ENCODE peak calls at places on chromosomes 1 and 21, in four cellular contexts. One of them, this sample, is unnamed. For H3K27me3, the result is how much of the 10 kb centered on the place peaks cover.

GRCh38 chr1:203777596-203777995 is 12.6 kb downstream of the LAX1 start:
- DNase-seq in Panc1: no peak
- DNase-seq in aorta: no peak
- DNase-seq in uterus: no peak
- DNase-seq in this sample: no peak

GRCh38 chr21:14541840-14542495 is 4.1 kb downstream of the SAMSN1 start:
- DNase-seq in Panc1: no peak
- DNase-seq in aorta: no peak
- DNase-seq in uterus: no peak
- DNase-seq in this sample: no peak

GRCh38 chr1:4778056-4778455 is 123.6 kb downstream of the AJAP1 start:
- DNase-seq in Panc1: peak
- DNase-seq in aorta: no peak
- DNase-seq in uterus: peak
- DNase-seq in this sample: no peak

GRCh38 chr1:169110691-169111447 is 4.4 kb downstream of the ATP1B1 start:
- DNase-seq in Panc1: no peak
- DNase-seq in aorta: peak
- DNase-seq in uterus: no peak
- DNase-seq in this sample: no peak

GRCh38 chr1:117851687-117852086 is 77.7 kb downstream of the GDAP2 start:
- DNase-seq in Panc1: no peak
- DNase-seq in aorta: no peak
- DNase-seq in uterus: no peak
- DNase-seq in this sample: no peak

GRCh38 chr1:90710579-90711536 is 6.2 kb downstream of the BARHL2 start:
- DNase-seq in Panc1: no peak
- DNase-seq in aorta: no peak
- DNase-seq in uterus: no peak
- DNase-seq in this sample: no peak

GRCh38 chr1:145960468-145961108 is 2.8 kb upstream of the LIX1L start:
- DNase-seq in Panc1: no peak
- DNase-seq in aorta: peak
- DNase-seq in uterus: peak
- DNase-seq in this sample: peak

GRCh38 chr1:23400324-23401110 is 24.0 kb downstream of the TCEA3 start:
- DNase-seq in Panc1: no peak
- DNase-seq in aorta: no peak
- DNase-seq in uterus: peak
- DNase-seq in this sample: no peak

GRCh38 chr1:30287976-30288375 is 435.4 kb downstream of the MATN1 start:
- DNase-seq in Panc1: no peak
- DNase-seq in aorta: no peak
- DNase-seq in uterus: no peak
- DNase-seq in this sample: no peak

GRCh38 chr1:197027359-197027758 is 39.7 kb downstream of the F13B start:
- DNase-seq in Panc1: no peak
- DNase-seq in aorta: no peak
- DNase-seq in uterus: no peak
- DNase-seq in this sample: no peak

GRCh38 chr1:232963366-232963765 is 13.0 kb downstream of the NTPCR start:
- DNase-seq in Panc1: no peak
- DNase-seq in aorta: no peak
- DNase-seq in uterus: no peak
- DNase-seq in this sample: no peak

GRCh38 chr1:119622694-119623515 is 25.2 kb downstream of the ZNF697 start:
- DNase-seq in Panc1: no peak
- DNase-seq in aorta: no peak
- DNase-seq in uterus: no peak
- DNase-seq in this sample: no peak

GRCh38 chr1:52602328-52603300 is at the start of gene GPX7:
- DNase-seq in Panc1: no peak
- DNase-seq in aorta: peak
- DNase-seq in uterus: peak
- DNase-seq in this sample: peak

GRCh38 chr1:161009602-161010211 is 11.2 kb downstream of the F11R start:
- DNase-seq in Panc1: no peak
- DNase-seq in aorta: no peak
- DNase-seq in uterus: no peak
- DNase-seq in this sample: no peak

GRCh38 chr1:9242338-9242969 is 7.9 kb downstream of the H6PD start:
- DNase-seq in Panc1: no peak
- DNase-seq in aorta: peak
- DNase-seq in uterus: peak
- DNase-seq in this sample: peak

GRCh38 chr1:95650631-95651030 is 416.6 kb downstream of the RWDD3 start:
- DNase-seq in Panc1: no peak
- DNase-seq in aorta: no peak
- DNase-seq in uterus: no peak
- DNase-seq in this sample: no peak

GRCh38 chr21:43339668-43340067 is 87.3 kb downstream of the SIK1 start:
- DNase-seq in Panc1: no peak
- DNase-seq in aorta: no peak
- DNase-seq in uterus: no peak
- DNase-seq in this sample: no peak

GRCh38 chr1:79131626-79132025 is 125.1 kb upstream of the ADGRL4 start:
- DNase-seq in Panc1: no peak
- DNase-seq in aorta: no peak
- DNase-seq in uterus: no peak
- DNase-seq in this sample: no peak

GRCh38 chr1:10679521-10680220 is 116.8 kb downstream of the CASZ1 start:
- DNase-seq in Panc1: no peak
- DNase-seq in aorta: no peak
- DNase-seq in uterus: no peak
- DNase-seq in this sample: peak

GRCh38 chr1:205172729-205173366 is 38.7 kb downstream of the DSTYK start:
- DNase-seq in Panc1: peak
- DNase-seq in aorta: no peak
- DNase-seq in uterus: no peak
- DNase-seq in this sample: no peak

DNA sequence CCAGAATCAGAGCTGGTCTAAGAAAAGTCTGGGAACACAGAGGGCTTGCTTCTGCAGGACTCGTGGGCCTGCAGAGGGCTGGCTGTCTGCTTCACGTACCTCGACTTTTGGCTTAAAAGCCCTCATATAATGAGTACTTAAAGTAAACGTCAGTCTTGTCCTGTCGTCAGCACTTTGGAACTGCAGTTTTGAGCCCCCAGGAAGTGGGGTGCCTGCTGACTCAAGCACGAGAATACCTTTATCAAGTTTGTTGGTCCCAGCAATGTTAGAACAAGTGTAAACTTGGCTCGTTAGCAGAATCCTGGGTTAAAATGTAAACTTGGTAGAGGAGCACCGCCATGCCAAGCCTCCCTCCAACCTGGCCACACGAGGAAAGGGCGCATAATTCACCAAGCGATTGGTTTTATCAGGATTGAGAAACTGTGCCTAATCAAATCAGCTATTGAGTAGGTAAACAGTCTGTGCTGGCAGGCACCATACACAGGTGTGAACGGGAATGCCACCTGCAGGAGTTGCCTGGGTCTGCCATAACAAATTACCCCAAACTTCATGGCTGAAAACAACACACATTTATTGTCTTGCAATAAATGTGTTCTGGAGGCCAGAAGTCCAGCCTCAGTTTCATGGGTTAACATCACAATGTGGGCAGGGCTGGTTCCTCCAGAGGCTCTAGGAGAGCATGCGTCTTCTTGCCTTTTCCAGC is 45.0 kb upstream of the FHAD1 start:
- DNase-seq in Panc1: no peak
- DNase-seq in aorta: no peak
- DNase-seq in uterus: no peak
- DNase-seq in this sample: no peak
- H3K27me3 ChIP-seq in Panc1: under half
- H3K27me3 ChIP-seq in aorta: under half
- H3K27me3 ChIP-seq in uterus: under half
- H3K27me3 ChIP-seq in this sample: under half

DNA sequence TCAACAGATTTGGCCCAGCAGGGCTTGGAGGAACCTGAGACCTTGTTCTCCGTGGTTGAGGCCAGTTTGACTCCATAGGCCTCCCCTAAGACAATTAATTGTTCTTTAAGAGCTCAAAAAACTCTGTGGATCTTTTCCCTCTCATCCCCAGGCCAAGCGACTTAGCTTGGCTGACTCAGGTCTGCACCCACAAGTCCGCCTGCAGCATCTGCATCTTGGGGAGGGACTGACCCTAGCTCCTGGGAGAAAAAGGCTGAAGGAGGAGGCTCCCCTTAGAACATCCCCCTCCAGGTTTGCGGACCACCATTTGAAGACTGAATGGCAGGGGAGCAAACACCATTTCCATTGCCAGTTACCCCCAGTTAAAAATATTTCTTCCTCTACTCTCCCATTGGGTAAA is 1.5 kb upstream of the HES2 start:
- DNase-seq in Panc1: no peak
- DNase-seq in aorta: no peak
- DNase-seq in uterus: no peak
- DNase-seq in this sample: no peak
- H3K27me3 ChIP-seq in Panc1: under half
- H3K27me3 ChIP-seq in aorta: under half
- H3K27me3 ChIP-seq in uterus: under half
- H3K27me3 ChIP-seq in this sample: under half

DNA sequence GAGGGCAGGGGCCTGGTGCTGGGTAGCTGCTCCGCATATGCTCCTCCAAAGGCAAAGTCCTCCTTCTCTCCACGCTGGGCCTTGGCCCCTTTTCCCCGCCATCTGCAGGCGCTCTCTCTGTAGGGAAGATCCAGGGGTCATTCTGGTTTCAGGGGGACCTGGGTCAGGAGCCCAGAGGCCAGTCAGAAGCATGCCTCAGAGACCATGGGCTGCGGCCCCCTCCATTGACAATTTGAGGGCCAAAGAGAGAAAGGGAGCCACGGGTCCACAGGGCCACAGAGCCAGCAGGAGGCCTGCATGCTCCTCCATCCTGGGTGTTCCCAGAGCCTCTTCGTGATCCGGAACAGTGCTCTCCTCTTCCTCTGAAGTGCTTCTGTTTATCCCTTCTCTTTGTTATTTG is 2.1 kb upstream of the CLDN19 start:
- DNase-seq in Panc1: no peak
- DNase-seq in aorta: no peak
- DNase-seq in uterus: no peak
- DNase-seq in this sample: no peak
- H3K27me3 ChIP-seq in Panc1: under half
- H3K27me3 ChIP-seq in aorta: under half
- H3K27me3 ChIP-seq in uterus: under half
- H3K27me3 ChIP-seq in this sample: under half

DNA sequence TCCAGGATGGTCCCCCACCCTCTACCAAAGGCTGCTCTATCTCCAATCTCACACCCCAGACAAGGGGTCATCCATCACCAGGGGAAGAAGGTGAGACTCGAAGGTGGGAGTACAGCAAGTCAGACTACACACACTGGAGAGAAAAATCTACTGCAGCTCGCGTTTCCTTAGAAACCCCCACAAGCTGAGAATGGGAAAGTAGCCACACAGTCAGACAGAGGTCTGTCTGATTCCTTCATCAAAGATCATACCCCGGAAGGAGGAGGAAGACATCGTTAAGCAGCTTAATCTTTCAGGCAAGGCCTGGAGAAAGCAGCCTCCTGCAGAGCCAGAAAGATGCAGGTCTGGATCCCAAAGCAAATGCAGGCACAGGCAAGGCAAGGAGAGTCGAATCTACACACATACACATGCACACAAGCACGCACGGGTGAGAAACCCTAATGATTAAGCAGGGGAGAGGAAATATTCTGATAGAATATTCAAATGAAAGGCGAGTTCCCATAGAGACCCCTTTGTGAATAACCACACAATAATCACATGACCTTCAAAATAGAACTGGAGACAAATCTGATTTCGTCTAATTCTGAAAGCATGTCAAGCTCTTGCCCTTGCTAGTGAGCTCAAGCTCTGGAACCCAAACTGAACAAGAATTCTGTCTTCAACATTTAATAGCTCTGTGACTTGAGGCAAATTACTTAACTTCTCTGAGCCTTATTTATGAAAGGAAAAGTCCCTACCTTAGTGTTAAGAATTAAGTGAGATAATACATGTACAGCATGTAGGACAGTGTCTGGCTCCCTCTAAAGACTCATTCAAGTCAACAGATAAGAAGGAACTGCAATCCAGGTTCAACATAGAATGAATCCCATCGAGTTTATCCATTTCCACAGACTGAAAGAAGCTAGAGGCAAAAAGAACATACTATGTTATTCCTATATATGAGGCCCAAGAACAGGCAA is 387.8 kb downstream of the OMA1 start:
- DNase-seq in Panc1: no peak
- DNase-seq in aorta: no peak
- DNase-seq in uterus: no peak
- DNase-seq in this sample: no peak
- H3K27me3 ChIP-seq in Panc1: under half
- H3K27me3 ChIP-seq in aorta: under half
- H3K27me3 ChIP-seq in uterus: under half
- H3K27me3 ChIP-seq in this sample: under half

GRCh38 chr21:33069994-33070811 is at the start of gene OLIG1:
- DNase-seq in Panc1: no peak
- DNase-seq in aorta: no peak
- DNase-seq in uterus: no peak
- DNase-seq in this sample: peak
- H3K27me3 ChIP-seq in Panc1: under half
- H3K27me3 ChIP-seq in aorta: under half
- H3K27me3 ChIP-seq in uterus: under half
- H3K27me3 ChIP-seq in this sample: under half

GRCh38 chr1:64948905-64949833 is 17.2 kb downstream of the JAK1 start:
- DNase-seq in Panc1: no peak
- DNase-seq in aorta: no peak
- DNase-seq in uterus: no peak
- DNase-seq in this sample: no peak
- H3K27me3 ChIP-seq in Panc1: under half
- H3K27me3 ChIP-seq in aorta: under half
- H3K27me3 ChIP-seq in uterus: under half
- H3K27me3 ChIP-seq in this sample: under half

GRCh38 chr1:162351443-162351842 is 25.2 kb downstream of the SPATA46 start:
- DNase-seq in Panc1: no peak
- DNase-seq in aorta: no peak
- DNase-seq in uterus: no peak
- DNase-seq in this sample: no peak
- H3K27me3 ChIP-seq in Panc1: under half
- H3K27me3 ChIP-seq in aorta: under half
- H3K27me3 ChIP-seq in uterus: under half
- H3K27me3 ChIP-seq in this sample: under half